ENCODE peak calls at places on chromosomes 7 and 10, in eight cellular contexts. Q is HepG2, G is H1, E is upper lobe of left lung, N is prostate gland, W is suprapubic skin, V is stomach, D is sigmoid colon. C is an unnamed sample. For H3K27me3, the result is how much of the 10 kb centered on the place peaks cover.

GRCh38 chr7:134873253-134873652 is 93.8 kb downstream of the CALD1 start:
- DNase-seq in V (no peak), D (no peak), E (no peak), W (no peak), G (no peak), N (no peak), Q (no peak), C (no peak)

GRCh38 chr7:140364819-140365218 is 33.5 kb downstream of the SLC37A3 start:
- DNase-seq in G (no peak), Q (no peak), D (no peak), N (no peak), V (no peak), E (no peak), W (no peak), C (no peak)

GRCh38 chr7:43577485-43577951 is 5.4 kb upstream of the STK17A start:
- DNase-seq in N (no peak), D (no peak), V (no peak), G (no peak), Q (no peak), W (no peak), E (no peak), C (no peak)

GRCh38 chr7:20172736-20173334 is 44.3 kb downstream of the MACC1 start:
- DNase-seq in G (peak), N (peak), Q (peak), E (peak), V (peak), D (peak), W (no peak), C (peak)

GRCh38 chr10:26697922-26698608 is 564 bp downstream of the PDSS1 start:
- DNase-seq in N (no peak), E (no peak), V (no peak), G (no peak), W (no peak), D (no peak), Q (no peak), C (no peak)

GRCh38 chr7:140509789-140510188 is 30.5 kb upstream of the MKRN1 start:
- DNase-seq in V (peak), E (no peak), N (no peak), G (no peak), W (no peak), Q (no peak), D (no peak), C (peak)

GRCh38 chr10:71531485-71532446 is 135.0 kb downstream of the CDH23 start:
- DNase-seq in D (no peak), N (no peak), G (no peak), W (no peak), V (no peak), E (no peak), Q (no peak), C (no peak)

GRCh38 chr7:5396542-5396941 is 27.1 kb downstream of the TNRC18 start:
- DNase-seq in W (no peak), E (peak), D (peak), G (no peak), Q (no peak), V (peak), N (peak), C (peak)

GRCh38 chr10:107585630-107586029 is 421.1 kb upstream of the SORCS1 start:
- DNase-seq in Q (no peak), G (no peak), E (no peak), D (no peak), N (peak), W (no peak), V (no peak), C (no peak)

GRCh38 chr7:36207451-36208291 is 54.6 kb downstream of the EEPD1 start:
- DNase-seq in N (no peak), D (peak), E (peak), W (no peak), V (peak), Q (peak), G (no peak), C (peak)

GRCh38 chr7:90593205-90593604 is 2.9 kb upstream of the CDK14 start:
- DNase-seq in N (no peak), G (no peak), Q (no peak), V (no peak), D (no peak), W (no peak), E (no peak), C (no peak)

GRCh38 chr10:9175200-9175599 is 1120.7 kb downstream of the GATA3 start:
- DNase-seq in V (no peak), W (no peak), D (no peak), G (no peak), Q (no peak), E (no peak), N (no peak), C (no peak)

GRCh38 chr7:149837620-149838223 is 453 bp upstream of the ZNF862 start:
- DNase-seq in W (no peak), Q (no peak), D (peak), N (no peak), E (no peak), V (no peak), G (no peak), C (no peak)

GRCh38 chr10:11261143-11261542 is 243.5 kb downstream of the CELF2 start:
- DNase-seq in G (no peak), N (no peak), E (no peak), W (no peak), D (no peak), V (no peak), Q (no peak), C (no peak)

GRCh38 chr7:33748793-33749192 is 156.5 kb upstream of the BMPER start:
- DNase-seq in W (no peak), D (no peak), G (no peak), V (no peak), N (no peak), E (no peak), Q (no peak), C (no peak)

GRCh38 chr10:113094114-113094486 is 144.1 kb downstream of the TCF7L2 start:
- DNase-seq in N (no peak), G (no peak), Q (no peak), V (no peak), W (no peak), D (no peak), E (no peak), C (no peak)

GRCh38 chr7:16702433-16702832 is 51.1 kb upstream of the TSPAN13 start:
- DNase-seq in G (no peak), E (no peak), W (no peak), N (no peak), V (no peak), D (no peak), Q (peak), C (no peak)

GRCh38 chr7:27804139-27804538 is 64.2 kb downstream of the TAX1BP1 start:
- DNase-seq in D (no peak), N (no peak), Q (peak), W (no peak), V (no peak), G (no peak), E (no peak), C (no peak)

GRCh38 chr10:6751363-6751762 is 171.3 kb upstream of the PRKCQ start:
- DNase-seq in W (no peak), G (no peak), N (no peak), E (no peak), Q (no peak), D (no peak), V (no peak), C (no peak)

GRCh38 chr10:91462423-91462822 is 52.3 kb downstream of the HECTD2 start:
- DNase-seq in G (no peak), W (no peak), N (no peak), D (no peak), Q (no peak), V (no peak), E (no peak), C (no peak)

GRCh38 chr10:43024524-43024923 is 52.3 kb upstream of the RET start:
- DNase-seq in V (no peak), D (no peak), E (no peak), N (no peak), Q (no peak), G (no peak), W (no peak), C (no peak)

GRCh38 chr10:79298403-79299244 is 48.6 kb upstream of the PPIF start:
- DNase-seq in Q (peak), D (peak), N (no peak), W (no peak), E (peak), G (no peak), V (peak), C (peak)

GRCh38 chr10:70320751-70321150 is 36.9 kb upstream of the NPFFR1 start:
- DNase-seq in D (no peak), E (no peak), N (no peak), V (no peak), G (no peak), W (peak), Q (no peak), C (no peak)

GRCh38 chr7:157516911-157517781 is 180.3 kb downstream of the DNAJB6 start:
- DNase-seq in N (no peak), D (peak), W (no peak), E (no peak), Q (no peak), V (peak), G (no peak), C (no peak)

GRCh38 chr7:55624813-55625212 is 52.5 kb upstream of the VOPP1 start:
- DNase-seq in V (no peak), G (no peak), D (no peak), N (no peak), E (no peak), Q (no peak), W (no peak), C (no peak)

GRCh38 chr10:118924493-118924892 is 105.0 kb upstream of the NANOS1 start:
- DNase-seq in G (no peak), D (no peak), V (no peak), W (no peak), Q (no peak), E (no peak), N (no peak), C (no peak)

GRCh38 chr10:21720090-21720489 is 186.1 kb downstream of the MLLT10 start:
- DNase-seq in V (no peak), Q (no peak), N (no peak), D (no peak), E (no peak), W (no peak), G (no peak), C (no peak)

GRCh38 chr7:17580861-17581260 is 282.4 kb downstream of the AHR start:
- DNase-seq in E (no peak), V (no peak), G (no peak), D (no peak), Q (no peak), N (no peak), W (no peak), C (no peak)

GRCh38 chr7:2355079-2356008 is 717 bp downstream of the EIF3B start:
- DNase-seq in D (no peak), W (no peak), Q (no peak), V (no peak), G (no peak), N (no peak), E (peak), C (peak)

GRCh38 chr7:78770422-78771410 is 682.8 kb downstream of the MAGI2 start:
- DNase-seq in E (no peak), D (no peak), G (peak), W (no peak), V (no peak), N (no peak), Q (no peak), C (no peak)

DNA sequence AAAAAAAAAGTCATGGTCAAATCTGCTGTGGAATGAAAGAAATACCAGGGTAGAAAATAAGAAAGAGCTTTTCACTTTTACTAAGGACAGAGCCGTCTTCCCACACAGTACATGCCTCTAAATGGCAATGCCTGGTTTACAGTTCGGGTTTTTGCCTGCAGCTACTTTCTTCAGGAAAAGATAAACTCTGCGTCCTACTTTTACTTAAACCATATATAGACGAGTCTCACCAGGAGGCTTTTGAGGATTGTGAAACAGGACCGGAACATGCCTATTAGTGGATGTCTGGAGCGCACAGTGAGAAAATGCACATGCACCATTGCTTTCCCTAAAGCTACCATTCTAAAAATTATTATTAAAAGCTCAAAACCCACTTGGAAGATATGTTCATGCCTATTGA is 70.5 kb downstream of the KLF6 start:
- DNase-seq in V (no peak), Q (no peak), D (no peak), E (no peak), G (no peak), N (no peak), W (no peak), C (no peak)
- TF ChIP-seq POLR2AphosphoS5 in V (no peak), Q (no peak), D (no peak), E (no peak), G (no peak), N (no peak), W (no peak), C (no peak)

GRCh38 chr7:24290004-24290641 is 6.1 kb downstream of the NPY start:
- DNase-seq in Q (peak), E (no peak), N (no peak), W (no peak), V (no peak), D (no peak), G (no peak), C (no peak)

GRCh38 chr7:24291271-24291670 is 7.3 kb downstream of the NPY start:
- DNase-seq in N (no peak), D (no peak), G (no peak), Q (no peak), W (no peak), E (no peak), V (no peak), C (no peak)
- TF ChIP-seq POLR2A in N (no peak), D (no peak), G (no peak), Q (no peak), W (no peak), E (no peak), V (no peak), C (no peak)

GRCh38 chr7:93578762-93579161 is 4.2 kb upstream of the CALCR start:
- DNase-seq in N (no peak), G (no peak), W (no peak), D (no peak), E (no peak), Q (peak), V (no peak), C (no peak)
- H3K27me3 ChIP-seq in N (under half), G (under half), W (under half), D (under half), E (under half), Q (under half), V (under half), C (under half)

GRCh38 chr7:125661677-125662076 is 732.1 kb upstream of the POT1 start:
- DNase-seq in G (no peak), V (no peak), N (no peak), E (no peak), W (no peak), D (no peak), Q (no peak), C (no peak)
- TF ChIP-seq POLR2AphosphoS5 in G (no peak), V (no peak), N (no peak), E (no peak), W (no peak), D (no peak), Q (no peak), C (no peak)

GRCh38 chr7:13998866-13999265 is 9.4 kb upstream of the ETV1 start:
- DNase-seq in D (no peak), V (no peak), Q (no peak), W (no peak), G (no peak), N (no peak), E (no peak), C (no peak)
- TF ChIP-seq POLR2A in D (no peak), V (no peak), Q (no peak), W (no peak), G (no peak), N (no peak), E (no peak), C (no peak)

GRCh38 chr7:113083132-113083833 is 3.3 kb downstream of the GPR85 start:
- DNase-seq in N (no peak), G (no peak), D (no peak), V (no peak), W (no peak), E (no peak), Q (no peak), C (no peak)
- H3K27me3 ChIP-seq in N (under half), G (under half), D (under half), V (under half), W (under half), E (under half), Q (under half), C (under half)

DNA sequence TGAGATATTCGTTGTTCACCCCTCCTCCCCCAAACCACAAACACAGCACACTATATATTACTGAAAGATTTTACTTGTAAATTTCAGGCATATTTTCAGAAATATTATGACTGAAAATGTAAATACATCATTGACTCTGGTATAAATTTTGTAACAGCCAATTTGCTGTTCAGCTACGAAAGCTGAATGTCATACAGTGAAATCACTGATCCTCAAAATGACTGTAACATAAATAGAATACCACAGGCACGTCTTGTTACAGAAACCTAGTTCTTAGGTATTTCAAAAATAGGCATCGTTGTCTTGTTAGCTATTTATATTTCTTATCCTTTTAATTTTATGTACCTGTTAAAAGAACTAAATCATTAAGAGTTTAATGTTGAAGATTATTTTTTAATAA is 15.1 kb downstream of the TRUB1 start:
- DNase-seq in Q (no peak), N (no peak), D (no peak), E (no peak), V (no peak), W (no peak), G (no peak), C (no peak)
- TF ChIP-seq POLR2AphosphoS5 in Q (no peak), N (no peak), D (no peak), E (no peak), V (no peak), W (no peak), G (no peak), C (no peak)

GRCh38 chr7:100801833-100802568 is 25.3 kb downstream of the EPHB4 start:
- DNase-seq in N (peak), D (peak), V (peak), Q (peak), E (peak), G (no peak), W (no peak), C (peak)
- TF ChIP-seq POLR2A in N (peak), D (no peak), V (no peak), Q (peak), E (no peak), G (no peak), W (no peak), C (no peak)

GRCh38 chr7:142879060-142879459 is 6.5 kb downstream of the TRPV6 start:
- DNase-seq in G (no peak), Q (no peak), D (no peak), W (no peak), N (no peak), V (no peak), E (no peak), C (no peak)

GRCh38 chr7:142881586-142882337 is 3.8 kb downstream of the TRPV6 start:
- DNase-seq in V (no peak), D (no peak), N (no peak), G (no peak), Q (no peak), W (peak), E (no peak), C (no peak)

GRCh38 chr7:142883145-142883544 is 2.4 kb downstream of the TRPV6 start:
- DNase-seq in Q (no peak), G (no peak), V (no peak), D (no peak), E (no peak), W (peak), N (no peak), C (no peak)

GRCh38 chr7:142882338-142882678 is 3.2 kb downstream of the TRPV6 start:
- DNase-seq in N (peak), W (peak), D (no peak), Q (no peak), E (no peak), G (no peak), V (no peak), C (no peak)

GRCh38 chr7:142880886-142881505 is 4.5 kb downstream of the TRPV6 start:
- DNase-seq in Q (peak), E (peak), G (peak), D (no peak), V (peak), N (no peak), W (peak), C (no peak)
- H3K27me3 ChIP-seq in Q (under half), E (under half), G (under half), D (under half), V (under half), N (under half), W (under half), C (under half)

DNA sequence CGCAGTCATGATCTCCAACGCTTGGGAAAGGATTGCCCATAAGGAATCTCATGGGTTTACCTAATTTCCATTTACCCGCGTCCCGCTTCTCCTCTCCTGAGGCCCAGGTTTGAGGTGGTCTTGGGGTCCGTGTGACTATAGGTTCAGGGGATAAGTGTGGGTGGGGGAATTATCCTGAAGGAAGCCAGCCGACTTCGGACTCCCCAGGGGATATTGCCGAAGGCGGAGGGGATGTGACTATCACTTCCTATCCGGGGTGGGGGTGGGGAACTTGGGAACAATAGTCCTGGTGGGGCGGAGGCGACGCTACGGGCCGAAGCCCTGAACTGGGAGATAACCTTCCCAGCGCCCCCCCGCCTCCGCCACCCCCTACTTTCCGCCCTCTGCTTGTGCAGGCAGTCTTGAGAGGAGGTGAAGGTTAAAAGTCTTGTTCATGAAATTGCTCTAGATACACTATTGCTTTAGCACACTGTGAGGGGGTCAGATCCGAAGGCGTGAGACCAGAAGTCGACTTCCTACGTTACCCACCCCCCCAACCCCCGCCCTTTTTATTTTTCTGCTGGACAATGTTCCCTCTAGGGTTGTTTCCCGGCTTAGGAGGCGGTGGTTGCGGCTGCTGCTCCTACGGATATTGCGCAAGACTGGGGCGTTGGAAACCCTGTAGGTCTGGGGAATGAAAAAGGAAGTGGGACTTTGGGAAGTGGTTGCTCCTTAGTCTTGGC is 1.3 kb downstream of the PTPN12 start:
- DNase-seq in Q (peak), V (peak), D (peak), E (peak), W (peak), G (peak), N (peak), C (peak)
- TF ChIP-seq POLR2AphosphoS5 in Q (no peak), V (peak), D (peak), E (peak), W (no peak), G (peak), N (peak), C (peak)